ENCODE peak calls at places on chromosomes 3 and 15, in six cellular contexts. U, R, Y, P, M and Q are unnamed samples.

GRCh38 chr3:157752952-157753351 is 249.7 kb upstream of the VEPH1 start:
- DNase-seq in R (no peak), M (no peak), P (no peak), U (no peak), Y (no peak), Q (no peak)

GRCh38 chr3:189908646-189909045 is 212.1 kb downstream of the P3H2 start:
- DNase-seq in M (peak; percentile 97), P (peak; percentile 2), Y (no peak), U (no peak), R (peak; percentile 86), Q (no peak)

GRCh38 chr3:108528459-108529231 is 18.2 kb upstream of the MYH15 start:
- DNase-seq in P (no peak), U (no peak), M (no peak), R (no peak), Y (no peak), Q (no peak)

GRCh38 chr3:45981321-45982038 is 14.1 kb downstream of the FYCO1 start:
- DNase-seq in P (peak; percentile 25), Y (no peak), U (no peak), M (no peak), R (peak; percentile 24), Q (no peak)

GRCh38 chr3:95341314-95341713 is 1278.5 kb downstream of the NSUN3 start:
- DNase-seq in M (no peak), U (peak; percentile 50), P (no peak), R (no peak), Y (no peak), Q (no peak)

GRCh38 chr3:175207361-175207760 is 348.2 kb downstream of the NAALADL2 start:
- DNase-seq in R (peak; percentile 56), P (peak; percentile 70), Y (no peak), U (no peak), M (no peak), Q (no peak)

GRCh38 chr3:107431298-107432012 is 54.2 kb downstream of the CCDC54 start:
- DNase-seq in Y (no peak), M (peak; percentile 57), U (peak; percentile 79), R (peak; percentile 70), P (peak; percentile 70), Q (no peak)

GRCh38 chr15:88625943-88626741 is 5.0 kb downstream of the AEN start:
- DNase-seq in M (no peak), U (no peak), R (no peak), P (no peak), Y (no peak), Q (no peak)

GRCh38 chr3:146040630-146041029 is 120.4 kb downstream of the PLOD2 start:
- DNase-seq in P (no peak), Y (no peak), R (no peak), U (no peak), M (no peak), Q (no peak)

GRCh38 chr3:119508172-119508845 is 10.0 kb downstream of the TIMMDC1 start:
- DNase-seq in U (no peak), Y (no peak), R (no peak), P (no peak), M (peak; percentile 15), Q (no peak)

GRCh38 chr3:196055683-196056270 is 26.1 kb downstream of the TFRC start:
- DNase-seq in P (peak; percentile 39), U (peak; percentile 36), Y (no peak), R (peak; percentile 16), M (peak; percentile 8), Q (no peak)

GRCh38 chr15:64892850-64893403 is 18.8 kb upstream of the ANKDD1A start:
- DNase-seq in U (no peak), M (no peak), P (no peak), Y (no peak), R (no peak), Q (no peak)

GRCh38 chr15:90067953-90068613 is 34.2 kb downstream of the IDH2 start:
- DNase-seq in P (no peak), Y (no peak), M (no peak), R (no peak), U (no peak), Q (no peak)

GRCh38 chr3:36476274-36476942 is 96.1 kb downstream of the STAC start:
- DNase-seq in R (no peak), Y (no peak), M (peak; percentile 55), P (no peak), U (no peak), Q (no peak)

GRCh38 chr3:196941846-196942225 is 492 bp downstream of the NCBP2 start:
- DNase-seq in R (no peak), M (peak; percentile 55), U (peak; percentile 72), P (no peak), Y (no peak), Q (no peak)

GRCh38 chr3:49020335-49021212 is 1.3 kb upstream of the NDUFAF3 start:
- DNase-seq in M (no peak), U (peak; percentile 72), R (no peak), Y (no peak), P (no peak), Q (no peak)

GRCh38 chr3:180680097-180680430 is 775 bp upstream of the CCDC39 start:
- DNase-seq in P (peak; percentile 49), U (peak; percentile 49), M (peak; percentile 66), Y (no peak), R (peak; percentile 47), Q (peak; percentile 36)

GRCh38 chr15:101479851-101480612 is 9.5 kb downstream of the PCSK6 start:
- DNase-seq in U (no peak), Y (no peak), M (no peak), R (no peak), P (no peak), Q (no peak)

GRCh38 chr15:101028321-101028720 is 109.2 kb downstream of the LRRK1 start:
- DNase-seq in M (no peak), Y (no peak), P (peak; percentile 56), R (no peak), U (no peak), Q (no peak)

GRCh38 chr3:134881305-134881704 is 86.2 kb downstream of the EPHB1 start:
- DNase-seq in Y (no peak), M (no peak), R (no peak), P (no peak), U (no peak), Q (no peak)

GRCh38 chr3:184655597-184655996 is 56.3 kb downstream of the MAGEF1 start:
- DNase-seq in U (no peak), M (no peak), Y (no peak), R (no peak), P (no peak), Q (no peak)

GRCh38 chr15:57647791-57648130 is 56.1 kb downstream of the MYZAP start:
- DNase-seq in Y (no peak), M (peak; percentile 36), U (peak; percentile 76), P (peak; percentile 14), R (peak; percentile 22), Q (no peak)

GRCh38 chr3:13007251-13007941 is 65.8 kb downstream of the IQSEC1 start:
- DNase-seq in M (no peak), R (no peak), U (no peak), Y (no peak), P (no peak), Q (no peak)

GRCh38 chr15:67833504-67834248 is 6.2 kb downstream of the RNU6-1 start:
- DNase-seq in U (peak; percentile 69), Y (no peak), R (peak; percentile 50), P (no peak), M (peak; percentile 46), Q (no peak)
- TF ChIP-seq CTCF in U (peak; percentile 71), Y (peak; percentile 30), R (peak; percentile 58), P (peak; percentile 39), M (peak; percentile 59), Q (peak; percentile 88)

GRCh38 chr3:188205992-188206416 is 52.0 kb downstream of the LPP start:
- DNase-seq in U (peak; percentile 47), P (no peak), Y (peak; percentile 3), R (no peak), M (no peak), Q (no peak)
- TF ChIP-seq CTCF in U (peak; percentile 26), P (no peak), Y (peak; percentile 54), R (peak; percentile 32), M (peak; percentile 31), Q (peak; percentile 67)

GRCh38 chr3:63795438-63795837 is 23.7 kb upstream of the C3orf49 start:
- DNase-seq in Y (no peak), M (peak; percentile 81), P (no peak), R (no peak), U (no peak), Q (no peak)

DNA sequence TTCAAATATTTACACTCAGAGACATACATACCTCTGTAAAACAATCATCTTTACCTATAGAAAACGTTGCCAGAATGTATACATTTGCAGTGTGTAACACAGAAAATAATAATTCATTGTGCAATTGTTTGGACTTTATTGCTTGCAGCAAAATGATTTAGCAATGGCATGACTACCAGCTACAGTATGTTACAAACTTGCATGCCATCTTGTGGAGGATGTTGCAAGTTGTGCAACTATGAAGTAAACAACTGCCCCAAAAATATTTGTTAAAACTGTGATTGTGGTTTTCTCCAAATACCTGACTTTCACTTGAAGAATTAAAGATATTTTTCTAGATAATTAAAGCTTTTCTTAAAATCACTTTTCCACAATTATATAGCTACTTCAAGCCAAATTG is 27.1 kb upstream of the C3orf49 start:
- DNase-seq in R (peak; percentile 76), Y (no peak), P (peak; percentile 53), M (peak; percentile 84), U (peak; percentile 19), Q (no peak)
- TF ChIP-seq CTCF in R (peak; percentile 19), Y (peak; percentile 12), P (peak; percentile 57), M (peak; percentile 67), U (peak; percentile 55), Q (peak; percentile 14)

GRCh38 chr15:42065008-42065407 is 29.4 kb downstream of the PLA2G4D start:
- DNase-seq in Y (no peak), R (no peak), M (peak; percentile 22), U (peak; percentile 7), P (no peak), Q (no peak)

GRCh38 chr15:42068601-42069000 is 25.8 kb downstream of the PLA2G4D start:
- DNase-seq in P (no peak), Y (no peak), U (no peak), R (no peak), M (no peak), Q (no peak)

GRCh38 chr15:42069025-42069424 is 25.3 kb downstream of the PLA2G4D start:
- DNase-seq in U (no peak), Y (no peak), M (no peak), R (no peak), P (no peak), Q (no peak)

GRCh38 chr15:42065478-42065877 is 28.9 kb downstream of the PLA2G4D start:
- DNase-seq in U (peak; percentile 1), M (no peak), P (no peak), Y (no peak), R (no peak), Q (no peak)

DNA sequence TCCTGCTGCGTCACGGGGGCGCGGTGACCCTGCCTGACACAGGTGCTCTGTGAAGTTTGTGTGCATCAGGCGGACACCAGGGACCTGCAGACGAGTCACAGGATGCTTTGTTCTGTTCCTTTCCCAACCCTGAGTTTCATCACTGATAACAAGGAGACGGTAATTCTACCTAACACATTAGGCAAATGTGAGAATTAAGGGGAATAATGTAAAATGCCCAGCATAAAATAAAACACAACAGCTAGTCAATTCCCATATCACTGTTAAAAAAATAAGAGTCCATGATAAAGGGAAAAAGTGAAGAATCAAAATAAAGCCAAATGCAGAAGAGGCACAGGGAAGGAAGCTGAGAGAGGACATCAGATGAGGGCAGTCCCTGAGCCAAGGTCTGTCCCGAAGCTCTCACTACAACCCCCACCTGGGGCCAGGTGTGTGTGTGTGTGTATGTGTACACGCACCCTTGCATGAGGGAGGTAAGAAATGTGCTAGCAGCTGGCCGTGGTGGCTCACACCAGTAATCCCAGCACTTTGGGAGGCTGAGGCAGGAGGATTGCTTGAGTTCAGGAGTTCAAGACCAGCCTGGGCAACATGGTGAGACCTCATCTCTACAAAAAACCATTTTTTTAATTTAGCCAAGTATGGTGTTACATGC is 27.5 kb downstream of the PLA2G4D start:
- DNase-seq in Y (no peak), P (no peak), R (no peak), U (no peak), M (no peak), Q (no peak)
- TF ChIP-seq CTCF in Y (no peak), P (no peak), R (no peak), U (no peak), M (no peak), Q (no peak)